ENCODE peak calls at places on chromosomes 7 and 10, in six cellular contexts. F is A549, C is Peyer's patch, L is spleen, Q is lower leg skin, R is adrenal gland. Z is an unnamed sample.

GRCh38 chr7:71131256-71131752 is 640 bp upstream of the GALNT17 start:
- DNase-seq in F (no peak), C (no peak), L (peak), Q (no peak), R (peak), Z (peak)

GRCh38 chr7:158595068-158595467 is 7.4 kb upstream of the PTPRN2 start:
- DNase-seq in F (peak), C (no peak), L (no peak), Q (no peak), R (no peak), Z (no peak)

GRCh38 chr7:50595538-50596102 is 30.4 kb upstream of the DDC start:
- DNase-seq in F (peak), C (peak), L (no peak), Q (no peak), R (peak), Z (no peak)

GRCh38 chr10:1347525-1347924 is 291.3 kb downstream of the WDR37 start:
- DNase-seq in F (no peak), C (no peak), L (no peak), Q (no peak), R (no peak), Z (no peak)

GRCh38 chr7:139543801-139544603 is 20.5 kb downstream of the CLEC2L start:
- DNase-seq in F (no peak), C (no peak), L (no peak), Q (no peak), R (no peak), Z (no peak)

GRCh38 chr7:69703099-69703498 is 104.8 kb downstream of the AUTS2 start:
- DNase-seq in F (no peak), C (no peak), L (no peak), Q (no peak), R (no peak), Z (no peak)

GRCh38 chr7:1705339-1705738 is 35.3 kb downstream of the ELFN1 start:
- DNase-seq in F (no peak), C (peak), L (peak), Q (no peak), R (peak), Z (no peak)

GRCh38 chr10:81874878-81875679 is at the start of gene NRG3:
- DNase-seq in F (no peak), C (no peak), L (no peak), Q (no peak), R (no peak), Z (no peak)

GRCh38 chr7:117322741-117323584 is at the start of gene WNT2:
- DNase-seq in F (peak), C (no peak), L (no peak), Q (no peak), R (no peak), Z (no peak)

GRCh38 chr10:108249940-108250339 is 1085.4 kb upstream of the SORCS1 start:
- DNase-seq in F (peak), C (no peak), L (no peak), Q (no peak), R (no peak), Z (no peak)

GRCh38 chr10:70265032-70265689 is 18.6 kb downstream of the NPFFR1 start:
- DNase-seq in F (peak), C (no peak), L (no peak), Q (no peak), R (no peak), Z (no peak)

GRCh38 chr7:143069912-143070500 is 17.9 kb downstream of the OR6V1 start:
- DNase-seq in F (no peak), C (no peak), L (no peak), Q (no peak), R (no peak), Z (no peak)

GRCh38 chr7:66778201-66778600 is 37.7 kb downstream of the RABGEF1 start:
- DNase-seq in F (no peak), C (no peak), L (no peak), Q (no peak), R (no peak), Z (no peak)

GRCh38 chr7:43110790-43111362 is 1.6 kb upstream of the HECW1 start:
- DNase-seq in F (no peak), C (no peak), L (no peak), Q (no peak), R (no peak), Z (no peak)

GRCh38 chr7:77404635-77405034 is 11.5 kb downstream of the GSAP start:
- DNase-seq in F (no peak), C (no peak), L (no peak), Q (no peak), R (no peak), Z (no peak)

GRCh38 chr7:68573271-68574000 is 1024.8 kb upstream of the AUTS2 start:
- DNase-seq in F (no peak), C (no peak), L (no peak), Q (no peak), R (no peak), Z (no peak)

GRCh38 chr7:30932562-30932961 is 20.9 kb downstream of the AQP1 start:
- DNase-seq in F (no peak), C (peak), L (no peak), Q (no peak), R (no peak), Z (no peak)

GRCh38 chr7:55415173-55415778 is 50.1 kb downstream of the LANCL2 start:
- DNase-seq in F (peak), C (peak), L (peak), Q (peak), R (peak), Z (peak)

GRCh38 chr10:78281627-78282026 is 248.0 kb downstream of the RPS24 start:
- DNase-seq in F (no peak), C (no peak), L (no peak), Q (no peak), R (no peak), Z (no peak)

GRCh38 chr10:32155075-32155516 is 98.9 kb upstream of the KIF5B start:
- DNase-seq in F (no peak), C (no peak), L (no peak), Q (no peak), R (no peak), Z (no peak)

GRCh38 chr10:74976565-74976964 is 134.9 kb upstream of the SAMD8 start:
- DNase-seq in F (peak), C (no peak), L (no peak), Q (no peak), R (no peak), Z (no peak)

GRCh38 chr7:127629268-127629854 is 11.4 kb upstream of the PAX4 start:
- DNase-seq in F (peak), C (peak), L (no peak), Q (no peak), R (no peak), Z (no peak)

GRCh38 chr10:75187961-75188426 is 22.6 kb upstream of the VDAC2 start:
- DNase-seq in F (peak), C (peak), L (peak), Q (peak), R (no peak), Z (no peak)

GRCh38 chr7:139673230-139673629 is 104.6 kb downstream of the HIPK2 start:
- DNase-seq in F (no peak), C (peak), L (no peak), Q (no peak), R (no peak), Z (no peak)

GRCh38 chr10:86970152-86970886 is 2.0 kb downstream of the ADIRF start:
- DNase-seq in F (no peak), C (peak), L (peak), Q (peak), R (peak), Z (peak)

GRCh38 chr7:20240080-20240926 is 23.1 kb upstream of the MACC1 start:
- DNase-seq in F (no peak), C (no peak), L (no peak), Q (no peak), R (no peak), Z (no peak)

GRCh38 chr10:45376364-45376801 is 2.4 kb downstream of the ALOX5 start:
- DNase-seq in F (no peak), C (no peak), L (no peak), Q (no peak), R (no peak), Z (no peak)

GRCh38 chr10:132942101-132942739 is at the start of gene CFAP46:
- DNase-seq in F (peak), C (no peak), L (peak), Q (no peak), R (peak), Z (no peak)

GRCh38 chr10:116689096-116689495 is 53.3 kb downstream of the HSPA12A start:
- DNase-seq in F (no peak), C (no peak), L (no peak), Q (no peak), R (no peak), Z (no peak)

GRCh38 chr7:47361746-47362215 is 220.1 kb downstream of the TNS3 start:
- DNase-seq in F (no peak), C (peak), L (peak), Q (peak), R (no peak), Z (no peak)

GRCh38 chr10:35423505-35424306 is 87.4 kb downstream of the CCNY start:
- DNase-seq in F (no peak), C (no peak), L (no peak), Q (no peak), R (no peak), Z (no peak)

GRCh38 chr10:60849217-60849616 is 70.9 kb downstream of the CDK1 start:
- DNase-seq in F (no peak), C (no peak), L (no peak), Q (no peak), R (no peak), Z (no peak)

GRCh38 chr7:116809636-116810266 is 52.6 kb upstream of the CAPZA2 start:
- DNase-seq in F (peak), C (no peak), L (no peak), Q (no peak), R (peak), Z (no peak)

GRCh38 chr10:86056632-86057031 is 310.0 kb downstream of the GRID1 start:
- DNase-seq in F (no peak), C (no peak), L (no peak), Q (no peak), R (no peak), Z (no peak)

GRCh38 chr10:95391570-95392249 is 100.9 kb upstream of the PDLIM1 start:
- DNase-seq in F (peak), C (no peak), L (no peak), Q (no peak), R (no peak), Z (no peak)

GRCh38 chr10:1807196-1807595 is 69.9 kb upstream of the ADARB2 start:
- DNase-seq in F (no peak), C (no peak), L (peak), Q (no peak), R (no peak), Z (no peak)

GRCh38 chr7:70303309-70303708 is 705.0 kb downstream of the AUTS2 start:
- DNase-seq in F (no peak), C (no peak), L (no peak), Q (no peak), R (no peak), Z (no peak)

GRCh38 chr7:53740971-53741370 is 705.5 kb downstream of the POM121L12 start:
- DNase-seq in F (no peak), C (no peak), L (no peak), Q (no peak), R (no peak), Z (no peak)

GRCh38 chr10:14587540-14588083 is 187.1 kb downstream of the FAM107B start:
- DNase-seq in F (no peak), C (no peak), L (no peak), Q (no peak), R (no peak), Z (no peak)
- TF ChIP-seq POLR2A in F (no peak), C (no peak), L (no peak), Q (no peak), R (no peak), Z (no peak)

GRCh38 chr10:5146920-5147254 is 38.1 kb downstream of the AKR1C8 start:
- DNase-seq in F (no peak), C (no peak), L (no peak), Q (no peak), R (no peak), Z (no peak)

GRCh38 chr10:5147981-5148677 is 36.8 kb downstream of the AKR1C8 start:
- DNase-seq in F (peak), C (no peak), L (no peak), Q (no peak), R (no peak), Z (no peak)

GRCh38 chr10:5151076-5151475 is 33.9 kb downstream of the AKR1C8 start:
- DNase-seq in F (no peak), C (no peak), L (no peak), Q (no peak), R (no peak), Z (no peak)

GRCh38 chr10:5148678-5149032 is 36.3 kb downstream of the AKR1C8 start:
- DNase-seq in F (peak), C (no peak), L (no peak), Q (no peak), R (no peak), Z (no peak)

DNA sequence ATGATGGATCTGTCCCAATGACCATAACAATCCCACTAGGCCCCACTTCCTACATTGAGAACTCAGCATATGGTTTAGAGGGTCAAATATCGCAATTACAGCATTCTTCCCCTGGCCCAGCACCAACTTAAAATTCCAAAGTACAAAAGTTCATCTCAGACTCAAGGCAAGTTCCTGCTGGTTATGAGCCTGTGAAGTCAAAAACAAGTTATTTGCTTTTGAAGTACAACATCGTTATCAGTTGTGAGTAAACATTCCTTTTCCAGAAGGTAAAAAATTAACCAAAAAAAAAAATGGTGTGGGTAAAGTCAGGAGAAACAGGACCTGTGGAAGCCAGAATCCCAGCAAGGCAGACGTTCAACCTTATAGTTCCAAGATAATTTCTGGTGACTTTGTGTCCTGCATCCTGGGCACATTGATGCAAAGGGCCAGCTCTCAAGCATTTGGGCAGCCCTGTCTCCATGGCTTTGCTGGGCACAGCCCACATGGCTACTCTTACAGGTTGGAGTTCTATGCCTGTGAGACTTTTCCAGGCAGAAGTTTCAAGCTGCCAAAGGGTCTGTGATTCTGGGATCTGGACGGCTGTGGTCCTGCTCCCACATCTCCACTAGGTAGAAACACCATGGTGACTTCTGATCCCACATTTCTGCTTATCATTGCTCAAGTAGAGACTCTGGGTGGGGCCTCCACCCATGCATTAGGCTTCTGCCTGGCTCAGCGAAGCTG is 37.5 kb downstream of the AKR1C8 start:
- DNase-seq in F (peak), C (peak), L (no peak), Q (no peak), R (no peak), Z (no peak)
- TF ChIP-seq POLR2A in F (no peak), C (no peak), L (no peak), Q (no peak), R (no peak), Z (no peak)

GRCh38 chr7:37771342-37771741 is 77.1 kb upstream of the NME8 start:
- DNase-seq in F (no peak), C (no peak), L (no peak), Q (no peak), R (no peak), Z (no peak)

GRCh38 chr7:37770813-37771212 is 77.6 kb upstream of the NME8 start:
- DNase-seq in F (no peak), C (no peak), L (no peak), Q (no peak), R (no peak), Z (no peak)

GRCh38 chr7:37765872-37766525 is 82.4 kb upstream of the NME8 start:
- DNase-seq in F (no peak), C (no peak), L (peak), Q (no peak), R (no peak), Z (no peak)
- TF ChIP-seq POLR2A in F (no peak), C (no peak), L (no peak), Q (no peak), R (no peak), Z (no peak)

DNA sequence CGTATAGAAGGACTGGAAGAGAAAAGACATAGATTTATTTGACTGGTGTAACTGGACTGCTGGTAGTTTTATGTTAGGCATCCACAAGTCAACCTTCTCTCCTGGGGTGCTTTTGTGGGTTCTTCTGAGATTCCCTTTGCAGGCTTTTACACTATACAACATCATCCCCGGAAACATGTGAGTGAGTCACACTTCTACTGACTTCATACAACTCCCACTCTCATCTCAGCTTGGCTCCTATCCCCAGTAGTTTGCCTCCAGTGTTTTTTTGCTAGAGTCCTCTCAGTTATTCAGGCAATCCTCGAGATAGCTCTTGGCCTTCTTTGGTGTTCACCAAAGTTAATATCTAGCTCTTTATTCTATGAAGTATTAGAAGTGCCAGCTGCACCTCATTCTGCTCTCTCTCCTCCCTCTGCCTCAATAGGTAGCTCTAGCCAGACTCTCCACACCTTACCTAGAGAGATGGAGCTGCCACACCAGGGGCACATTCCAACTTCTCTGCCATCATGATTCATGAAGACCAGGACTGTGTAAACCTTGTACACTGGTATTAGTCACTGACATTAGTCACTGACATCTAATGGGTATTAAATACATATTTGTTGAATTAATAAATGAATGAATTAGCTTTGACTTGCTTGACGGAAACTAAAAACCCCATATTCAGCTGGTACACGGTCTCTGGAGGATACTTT is 281.9 kb downstream of the PPP1R3A start:
- DNase-seq in F (no peak), C (no peak), L (no peak), Q (no peak), R (no peak), Z (no peak)
- TF ChIP-seq POLR2A in F (no peak), C (no peak), L (no peak), Q (no peak), R (no peak), Z (no peak)